ENCODE peak calls at places on chromosomes 6 and 20, in six cellular contexts. A is GM06990, J is A549, U is OCI-LY7, T is cardiac fibroblast, K is adrenal gland. R is an unnamed sample.

GRCh38 chr6:107704377-107705013 is 119.6 kb downstream of the SCML4 start:
- DNase-seq in T (peak), U (peak), K (no peak), A (no peak), J (peak), R (no peak)

GRCh38 chr6:146887447-146888077 is 288.8 kb downstream of the ADGB start:
- DNase-seq in K (no peak), A (no peak), T (peak), U (no peak), J (no peak), R (no peak)

GRCh38 chr20:58393299-58393698 is 4.3 kb downstream of the VAPB start:
- DNase-seq in T (no peak), U (no peak), K (no peak), A (no peak), J (no peak), R (no peak)

GRCh38 chr6:126020305-126021050 is 34.1 kb downstream of the TRMT11 start:
- DNase-seq in A (no peak), U (no peak), J (no peak), T (no peak), K (no peak), R (no peak)

GRCh38 chr6:132651062-132651461 is 7.9 kb downstream of the TAAR1 start:
- DNase-seq in J (no peak), A (no peak), K (no peak), U (no peak), T (no peak), R (no peak)

GRCh38 chr6:142429195-142429594 is 127.4 kb downstream of the ADGRG6 start:
- DNase-seq in K (no peak), A (no peak), T (peak), U (no peak), J (no peak), R (no peak)

GRCh38 chr20:49485563-49485962 is 3.1 kb upstream of the KCNB1 start:
- DNase-seq in U (no peak), T (no peak), J (no peak), A (no peak), K (no peak), R (no peak)

GRCh38 chr6:46217671-46218131 is 46.9 kb upstream of the ENPP5 start:
- DNase-seq in J (no peak), U (peak), K (peak), T (peak), A (peak), R (no peak)

GRCh38 chr6:116524236-116524635 is 12.8 kb downstream of the CALHM5 start:
- DNase-seq in A (no peak), U (no peak), J (no peak), K (no peak), T (no peak), R (no peak)

GRCh38 chr6:122200441-122200840 is 199.0 kb upstream of the HSF2 start:
- DNase-seq in A (no peak), K (no peak), J (no peak), U (no peak), T (no peak), R (no peak)

GRCh38 chr20:17456226-17456625 is 75.0 kb downstream of the BFSP1 start:
- DNase-seq in K (no peak), A (no peak), U (no peak), J (no peak), T (no peak), R (no peak)

GRCh38 chr6:108874470-108875160 is 26.4 kb downstream of the ARMC2 start:
- DNase-seq in K (peak), J (no peak), U (no peak), T (peak), A (peak), R (no peak)

GRCh38 chr20:49496526-49497216 is 14.2 kb upstream of the KCNB1 start:
- DNase-seq in U (no peak), T (no peak), K (no peak), J (no peak), A (no peak), R (no peak)

GRCh38 chr6:29641430-29642213 is 8.6 kb upstream of the GABBR1 start:
- DNase-seq in T (no peak), A (no peak), U (no peak), K (no peak), J (no peak), R (no peak)

GRCh38 chr6:34834789-34835518 is 43.1 kb downstream of the BLTP3A start:
- DNase-seq in U (no peak), K (no peak), T (peak), J (peak), A (no peak), R (no peak)

GRCh38 chr6:45462190-45463134 is 84.7 kb upstream of the SUPT3H start:
- DNase-seq in K (no peak), J (no peak), T (no peak), U (no peak), A (no peak), R (no peak)

GRCh38 chr6:15457121-15457646 is 205.6 kb downstream of the DTNBP1 start:
- DNase-seq in T (no peak), A (no peak), U (no peak), J (no peak), K (no peak), R (no peak)

GRCh38 chr6:167054987-167055386 is 55.8 kb downstream of the CEP43 start:
- DNase-seq in A (no peak), U (no peak), K (no peak), J (no peak), T (no peak), R (no peak)

GRCh38 chr6:145368075-145368474 is 367.2 kb downstream of the EPM2A start:
- DNase-seq in K (no peak), T (peak), A (no peak), U (no peak), J (no peak), R (no peak)

GRCh38 chr6:41642960-41643898 is 5.0 kb downstream of the MDFI start:
- DNase-seq in J (no peak), A (no peak), T (no peak), U (no peak), K (no peak), R (no peak)

GRCh38 chr6:149336529-149336928 is 19.0 kb downstream of the TAB2 start:
- DNase-seq in U (no peak), J (peak), A (no peak), K (no peak), T (no peak), R (no peak)

GRCh38 chr6:146543211-146543939 is at the start of gene RAB32:
- DNase-seq in K (peak), A (peak), J (peak), U (no peak), T (peak), R (peak)

GRCh38 chr6:100152201-100152600 is 158.2 kb upstream of the MCHR2 start:
- DNase-seq in T (no peak), K (no peak), A (no peak), J (no peak), U (no peak), R (no peak)

GRCh38 chr20:2984956-2985661 is 58.3 kb upstream of the GNRH2 start:
- DNase-seq in T (peak), J (no peak), U (no peak), A (no peak), K (no peak), R (no peak)

GRCh38 chr6:104613416-104614001 is 246.2 kb downstream of the HACE1 start:
- DNase-seq in A (no peak), J (no peak), U (no peak), T (peak), K (no peak), R (no peak)

GRCh38 chr20:42906120-42906519 is 283.6 kb downstream of the PTPRT start:
- DNase-seq in K (no peak), U (no peak), A (no peak), J (no peak), T (no peak), R (no peak)

GRCh38 chr6:107237992-107238660 is 122.8 kb upstream of the BEND3 start:
- DNase-seq in U (no peak), T (peak), J (no peak), A (no peak), K (no peak), R (no peak)

DNA sequence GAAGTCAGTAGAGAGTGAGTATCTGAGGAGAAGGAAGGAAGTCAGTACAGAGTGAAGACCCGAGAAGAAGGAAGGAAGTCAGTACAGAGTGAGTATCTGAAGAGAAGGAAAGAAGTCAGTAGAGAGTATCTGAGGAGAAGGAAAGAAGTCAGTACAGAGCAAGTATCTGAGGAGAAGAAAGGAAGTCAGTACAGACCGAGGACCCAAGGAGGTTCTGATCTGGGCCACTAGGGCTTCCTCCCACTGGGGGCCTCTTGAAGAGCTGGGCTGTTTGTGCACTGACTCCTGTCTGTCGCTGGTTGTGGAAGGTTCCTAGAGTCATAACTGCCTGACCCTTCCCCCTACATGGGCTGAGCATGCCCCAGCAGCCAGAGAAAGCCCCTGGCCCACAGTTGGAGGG is 396.2 kb downstream of the PREX1 start:
- DNase-seq in J (no peak), U (no peak), T (no peak), A (no peak), K (no peak), R (no peak)
- H3K4me3 ChIP-seq in J (no peak), U (no peak), T (no peak), A (no peak), K (no peak), R (no peak)

DNA sequence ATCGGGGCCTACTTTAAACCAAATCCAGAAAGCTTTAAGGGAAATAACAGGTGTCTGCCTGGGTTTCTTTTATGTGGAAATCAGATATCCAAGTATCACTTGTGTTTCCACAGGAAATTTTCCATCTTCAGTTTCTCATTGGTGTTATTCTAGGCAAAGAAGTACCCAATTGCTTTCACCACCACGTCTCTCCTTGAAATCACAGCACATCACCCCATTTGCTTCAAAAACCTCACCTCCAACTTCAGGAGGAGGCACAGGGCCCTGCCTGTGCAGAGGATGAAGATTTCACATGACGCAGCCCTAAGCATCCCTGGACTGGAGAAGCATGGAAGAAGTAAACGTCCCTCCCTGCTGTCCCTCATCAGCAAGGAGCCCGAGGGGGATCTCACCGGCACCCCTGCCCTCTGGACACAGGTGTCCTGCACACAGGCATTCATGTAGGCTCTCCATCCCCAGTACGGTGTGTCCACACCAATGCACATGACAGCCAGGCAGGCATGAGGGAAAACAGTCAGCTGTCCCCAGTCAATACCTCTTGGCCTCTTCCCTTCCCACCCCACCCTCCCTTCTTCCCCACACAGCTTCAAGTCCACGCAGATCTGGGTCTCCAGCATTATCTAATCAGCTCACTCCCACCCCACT is 182.2 kb downstream of the TBXT start:
- DNase-seq in A (no peak), J (no peak), U (no peak), K (no peak), T (no peak), R (no peak)
- H3K4me3 ChIP-seq in A (no peak), J (peak), U (no peak), K (peak), T (no peak), R (peak)

DNA sequence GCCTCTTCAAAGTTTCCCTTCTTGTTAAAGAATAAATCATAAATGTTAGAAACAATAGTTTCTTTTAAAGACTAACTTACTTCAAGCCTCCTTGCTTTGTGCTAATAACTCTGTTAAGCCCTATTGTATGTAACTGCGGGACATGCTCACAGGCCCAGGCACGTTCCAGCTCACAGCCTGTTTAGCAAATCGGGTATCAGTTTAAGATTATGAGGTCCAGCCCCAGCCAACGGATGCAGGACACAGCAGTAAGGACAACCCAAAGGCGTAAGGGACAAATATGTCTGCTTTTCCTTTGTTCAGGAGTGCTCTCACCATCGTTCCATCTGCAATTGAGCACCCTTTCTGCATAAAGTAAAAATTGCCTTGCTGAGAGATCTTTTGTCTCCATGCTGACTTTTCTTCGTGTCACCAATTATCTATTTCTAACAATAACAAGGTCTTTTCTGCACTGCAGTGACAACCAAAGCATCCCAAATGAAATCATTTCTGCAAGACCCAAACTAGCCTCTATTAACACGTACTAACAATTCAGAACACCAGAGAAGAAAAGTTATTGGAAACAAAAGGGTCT is 1.4 kb downstream of the C6orf52 start:
- DNase-seq in U (no peak), T (no peak), K (no peak), A (no peak), J (no peak), R (no peak)
- H3K4me3 ChIP-seq in U (peak), T (peak), K (peak), A (peak), J (peak), R (peak)

GRCh38 chr6:22513667-22514066 is 55.7 kb upstream of the HDGFL1 start:
- DNase-seq in A (no peak), K (no peak), U (no peak), J (no peak), T (no peak), R (no peak)

GRCh38 chr6:22512716-22513452 is 56.5 kb upstream of the HDGFL1 start:
- DNase-seq in U (no peak), J (no peak), A (no peak), K (no peak), T (peak), R (no peak)
- H3K4me3 ChIP-seq in U (no peak), J (no peak), A (no peak), K (no peak), T (no peak), R (no peak)

GRCh38 chr6:32151885-32152311 is at the start of gene PRRT1:
- DNase-seq in K (no peak), J (no peak), U (no peak), T (no peak), A (no peak), R (no peak)
- H3K4me3 ChIP-seq in K (peak), J (no peak), U (no peak), T (peak), A (no peak), R (peak)

DNA sequence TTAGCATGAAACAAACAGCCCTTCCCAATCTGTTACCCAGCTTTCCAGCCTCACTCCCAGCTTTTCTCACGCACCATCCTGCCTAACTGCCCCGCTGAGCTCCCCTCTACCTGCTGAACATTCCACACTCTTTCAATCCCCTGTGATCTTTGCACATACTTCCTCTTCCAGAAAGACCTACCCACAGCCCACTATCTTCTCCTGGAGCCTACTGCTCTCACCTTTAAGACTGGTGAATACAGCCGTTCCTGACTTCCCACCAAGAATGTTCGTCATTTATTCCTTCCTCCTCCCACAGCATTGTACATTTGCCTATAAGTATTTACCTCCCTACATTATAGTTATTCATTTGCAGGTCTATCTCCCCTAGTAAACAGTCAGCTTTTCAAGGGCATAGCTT is 61.8 kb upstream of the MBOAT1 start:
- DNase-seq in J (no peak), T (no peak), K (no peak), U (no peak), A (no peak), R (no peak)
- H3K4me3 ChIP-seq in J (no peak), T (no peak), K (no peak), U (no peak), A (no peak), R (no peak)

GRCh38 chr6:12064125-12064524 is 52.0 kb downstream of the HIVEP1 start:
- DNase-seq in J (no peak), U (no peak), K (no peak), T (peak), A (no peak), R (no peak)

GRCh38 chr6:12058164-12058926 is 46.2 kb downstream of the HIVEP1 start:
- DNase-seq in J (no peak), U (no peak), K (no peak), T (no peak), A (no peak), R (peak)

GRCh38 chr6:12064538-12064937 is 52.4 kb downstream of the HIVEP1 start:
- DNase-seq in J (no peak), U (no peak), K (no peak), A (no peak), T (no peak), R (no peak)

GRCh38 chr6:12062605-12063004 is 50.5 kb downstream of the HIVEP1 start:
- DNase-seq in U (no peak), A (no peak), J (no peak), K (no peak), T (no peak), R (no peak)

GRCh38 chr6:12060780-12061619 is 48.9 kb downstream of the HIVEP1 start:
- DNase-seq in T (peak), K (peak), J (peak), U (peak), A (peak), R (peak)
- H3K4me3 ChIP-seq in T (no peak), K (no peak), J (peak), U (peak), A (peak), R (peak)

R was measured in stomach.